ENCODE peak calls at places on chromosome 7, in five cellular contexts. C is cardiac muscle cell, P is AG04450, A is progenitor cell of endocrine pancreas, E is foreskin fibroblast. K is an unnamed sample.

GRCh38 chr7:51256916-51257315 is 59.7 kb downstream of the COBL start:
- DNase-seq in C (no peak), P (no peak), A (no peak), E (no peak), K (no peak)

GRCh38 chr7:75945297-75946168 is 30.6 kb downstream of the POR start:
- DNase-seq in C (peak), P (no peak), A (no peak), E (peak), K (no peak)

GRCh38 chr7:93249749-93250148 is 17.6 kb downstream of the VPS50 start:
- DNase-seq in C (peak), P (no peak), A (peak), E (no peak), K (peak)

GRCh38 chr7:4715385-4715770 is 33.3 kb downstream of the FOXK1 start:
- DNase-seq in C (peak), P (peak), A (no peak), E (peak), K (no peak)

GRCh38 chr7:102832694-102833093 is 80.1 kb upstream of the LRRC17 start:
- DNase-seq in C (no peak), P (no peak), A (no peak), E (peak), K (no peak)

GRCh38 chr7:102050864-102051460 is 233.5 kb downstream of the CUX1 start:
- DNase-seq in C (no peak), P (no peak), A (no peak), E (no peak), K (no peak)

GRCh38 chr7:128887169-128888038 is 23.1 kb downstream of the KCP start:
- DNase-seq in C (no peak), P (no peak), A (no peak), E (no peak), K (no peak)

GRCh38 chr7:119329715-119330114 is 943.3 kb upstream of the KCND2 start:
- DNase-seq in C (no peak), P (no peak), A (no peak), E (no peak), K (no peak)

GRCh38 chr7:71776726-71777125 is 635.4 kb downstream of the CALN1 start:
- DNase-seq in C (no peak), P (no peak), A (no peak), E (no peak), K (no peak)

DNA sequence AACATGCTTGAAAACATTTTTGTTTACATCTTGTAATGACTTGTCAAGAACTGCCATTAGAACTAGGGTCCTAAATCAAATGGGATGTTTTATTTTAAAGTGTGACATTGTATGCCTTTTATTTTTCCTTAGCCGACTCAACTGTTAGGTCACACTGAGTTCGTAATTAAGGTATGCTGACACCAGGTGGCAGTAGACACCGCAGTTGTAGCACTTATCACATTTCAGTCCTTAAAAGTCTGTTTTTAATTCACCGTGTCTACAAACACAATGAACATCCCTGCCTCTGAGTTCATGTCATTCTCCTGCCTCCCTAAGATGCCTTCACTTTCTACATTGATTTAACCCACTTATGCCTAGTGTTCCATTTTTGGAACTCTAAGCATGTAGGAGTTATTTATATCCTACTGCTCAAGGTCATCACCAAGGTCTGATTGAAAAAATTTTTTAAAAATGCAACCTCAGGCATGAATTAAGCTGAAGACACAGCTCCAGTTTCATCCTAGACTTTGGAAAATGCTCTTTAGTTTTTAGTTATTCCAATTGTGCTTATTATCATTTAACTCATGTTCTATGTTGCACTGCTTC is 186.1 kb downstream of the BMPER start:
- DNase-seq in C (peak), P (peak), A (no peak), E (peak), K (peak)
- TF ChIP-seq CTCF in C (peak), P (peak), A (peak), E (peak), K (peak)

DNA sequence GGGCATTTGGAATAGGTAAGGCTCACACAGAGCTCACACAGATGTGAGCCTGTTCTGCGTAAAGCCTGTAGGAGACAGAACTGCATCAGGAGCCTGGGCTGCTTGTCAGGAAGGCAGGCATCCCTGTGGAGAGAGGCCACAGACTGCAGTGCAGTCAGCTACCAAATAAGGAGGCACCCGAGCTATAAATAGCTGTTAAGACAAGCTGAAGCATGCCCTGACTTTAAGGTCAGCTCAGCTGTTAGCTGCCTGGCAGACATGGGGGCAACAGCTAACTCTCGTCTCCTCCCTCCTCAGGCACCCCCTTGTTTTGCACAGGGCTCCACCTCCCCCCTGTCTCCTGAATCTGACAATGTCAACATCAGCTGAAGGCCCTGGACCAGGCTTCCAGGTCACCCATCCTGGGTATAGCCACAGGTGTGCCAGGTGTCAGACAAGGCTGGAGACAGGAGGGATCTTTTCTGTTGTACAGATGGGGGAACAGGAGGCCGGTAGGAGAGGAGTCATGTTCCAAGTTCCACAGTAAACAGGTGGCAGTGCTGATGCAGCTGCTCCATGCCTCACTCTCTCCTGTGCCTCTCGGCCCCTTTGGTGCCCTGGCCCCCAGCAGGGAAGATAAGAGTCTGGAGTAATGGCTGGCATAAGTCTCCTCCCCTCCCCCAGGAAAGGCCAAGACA is 27.6 kb upstream of the MKRN1 start:
- DNase-seq in C (peak), P (peak), A (no peak), E (peak), K (no peak)
- TF ChIP-seq CTCF in C (no peak), P (peak), A (no peak), E (no peak), K (no peak)

DNA sequence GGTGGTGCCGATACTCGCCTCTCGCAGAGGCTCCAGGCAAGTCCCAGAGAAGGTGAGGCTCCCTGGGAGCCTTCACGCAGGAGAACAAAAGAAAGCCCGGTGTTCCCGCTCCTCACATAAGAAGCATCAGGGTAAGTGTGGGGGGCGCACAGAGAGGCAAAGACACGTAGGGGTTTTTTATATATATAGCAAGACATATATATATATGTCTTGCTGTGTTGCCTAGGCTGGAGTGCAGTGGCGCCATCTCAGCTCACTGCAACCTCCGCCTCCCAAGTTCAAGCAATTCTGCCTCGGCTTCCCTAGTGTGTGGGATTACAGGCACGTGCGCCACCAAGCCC is 61.3 kb downstream of the PDIA4 start:
- DNase-seq in C (no peak), P (no peak), A (no peak), E (no peak), K (no peak)
- TF ChIP-seq CTCF in C (no peak), P (no peak), A (no peak), E (no peak), K (no peak)

GRCh38 chr7:295155-296154 is 5.5 kb downstream of the FOXL3 start:
- DNase-seq in C (no peak), P (no peak), A (no peak), E (no peak), K (no peak)
- TF ChIP-seq CTCF in C (no peak), P (no peak), A (no peak), E (no peak), K (no peak)

GRCh38 chr7:33423646-33424020 is 294.3 kb downstream of the BBS9 start:
- DNase-seq in C (no peak), P (no peak), A (no peak), E (no peak), K (peak)
- TF ChIP-seq CTCF in C (peak), P (peak), A (peak), E (peak), K (peak)